ENCODE peak calls at places on chromosomes 3 and 15, in eight cellular contexts. One of them, this sample, is unnamed.

GRCh38 chr15:52653451-52653964 is 25.7 kb downstream of the ATOSA start:
- DNase-seq in mucosa of descending colon: peak; percentile 12
- DNase-seq in Peyer's patch: no peak
- DNase-seq in OCI-LY7: no peak
- DNase-seq in naive thymus-derived CD4-positive, alpha-beta T cell: no peak
- DNase-seq in K562: no peak
- DNase-seq in Panc1: peak; percentile 68
- DNase-seq in MM.1S: no peak
- DNase-seq in this sample: peak; percentile 9

GRCh38 chr3:8709801-8710524 is 23.6 kb upstream of the CAV3 start:
- DNase-seq in mucosa of descending colon: no peak
- DNase-seq in Peyer's patch: no peak
- DNase-seq in OCI-LY7: no peak
- DNase-seq in naive thymus-derived CD4-positive, alpha-beta T cell: no peak
- DNase-seq in K562: no peak
- DNase-seq in Panc1: no peak
- DNase-seq in MM.1S: no peak
- DNase-seq in this sample: peak; percentile 74

GRCh38 chr15:94252906-94253305 is 21.5 kb downstream of the MCTP2 start:
- DNase-seq in mucosa of descending colon: no peak
- DNase-seq in Peyer's patch: no peak
- DNase-seq in OCI-LY7: no peak
- DNase-seq in naive thymus-derived CD4-positive, alpha-beta T cell: no peak
- DNase-seq in K562: no peak
- DNase-seq in Panc1: no peak
- DNase-seq in MM.1S: no peak
- DNase-seq in this sample: no peak

GRCh38 chr15:90413411-90414379 is 25.7 kb downstream of the IQGAP1 start:
- DNase-seq in mucosa of descending colon: no peak
- DNase-seq in Peyer's patch: no peak
- DNase-seq in OCI-LY7: no peak
- DNase-seq in naive thymus-derived CD4-positive, alpha-beta T cell: no peak
- DNase-seq in K562: no peak
- DNase-seq in Panc1: no peak
- DNase-seq in MM.1S: no peak
- DNase-seq in this sample: no peak

GRCh38 chr15:42111924-42112323 is 17.6 kb upstream of the PLA2G4D start:
- DNase-seq in mucosa of descending colon: no peak
- DNase-seq in Peyer's patch: no peak
- DNase-seq in OCI-LY7: no peak
- DNase-seq in naive thymus-derived CD4-positive, alpha-beta T cell: no peak
- DNase-seq in K562: no peak
- DNase-seq in Panc1: no peak
- DNase-seq in MM.1S: peak; percentile 55
- DNase-seq in this sample: no peak

GRCh38 chr3:39780352-39780751 is 29.1 kb upstream of the MYRIP start:
- DNase-seq in mucosa of descending colon: peak; percentile 12
- DNase-seq in Peyer's patch: no peak
- DNase-seq in OCI-LY7: no peak
- DNase-seq in naive thymus-derived CD4-positive, alpha-beta T cell: no peak
- DNase-seq in K562: no peak
- DNase-seq in Panc1: no peak
- DNase-seq in MM.1S: no peak
- DNase-seq in this sample: no peak

GRCh38 chr3:43855674-43856299 is 165.0 kb downstream of the ABHD5 start:
- DNase-seq in mucosa of descending colon: peak; percentile 82
- DNase-seq in Peyer's patch: peak; percentile 31
- DNase-seq in OCI-LY7: peak; percentile 80
- DNase-seq in naive thymus-derived CD4-positive, alpha-beta T cell: peak; percentile 20
- DNase-seq in K562: peak; percentile 30
- DNase-seq in Panc1: no peak
- DNase-seq in MM.1S: peak; percentile 55
- DNase-seq in this sample: peak; percentile 42

GRCh38 chr3:43996379-43997301 is 245.0 kb upstream of the TOPAZ1 start:
- DNase-seq in mucosa of descending colon: no peak
- DNase-seq in Peyer's patch: peak; percentile 22
- DNase-seq in OCI-LY7: peak; percentile 65
- DNase-seq in naive thymus-derived CD4-positive, alpha-beta T cell: peak; percentile 7
- DNase-seq in K562: no peak
- DNase-seq in Panc1: no peak
- DNase-seq in MM.1S: peak; percentile 72
- DNase-seq in this sample: no peak

GRCh38 chr3:162022931-162023330 is 526.3 kb downstream of the OTOL1 start:
- DNase-seq in mucosa of descending colon: no peak
- DNase-seq in Peyer's patch: no peak
- DNase-seq in OCI-LY7: no peak
- DNase-seq in naive thymus-derived CD4-positive, alpha-beta T cell: no peak
- DNase-seq in K562: no peak
- DNase-seq in Panc1: no peak
- DNase-seq in MM.1S: no peak
- DNase-seq in this sample: no peak

GRCh38 chr3:142925140-142925539 is 36.3 kb upstream of the PCOLCE2 start:
- DNase-seq in mucosa of descending colon: no peak
- DNase-seq in Peyer's patch: no peak
- DNase-seq in OCI-LY7: no peak
- DNase-seq in naive thymus-derived CD4-positive, alpha-beta T cell: no peak
- DNase-seq in K562: no peak
- DNase-seq in Panc1: no peak
- DNase-seq in MM.1S: no peak
- DNase-seq in this sample: no peak

GRCh38 chr15:71526061-71526460 is 284.3 kb upstream of the NR2E3 start:
- DNase-seq in mucosa of descending colon: no peak
- DNase-seq in Peyer's patch: no peak
- DNase-seq in OCI-LY7: no peak
- DNase-seq in naive thymus-derived CD4-positive, alpha-beta T cell: no peak
- DNase-seq in K562: no peak
- DNase-seq in Panc1: no peak
- DNase-seq in MM.1S: no peak
- DNase-seq in this sample: no peak

GRCh38 chr3:102229062-102229655 is 205.7 kb upstream of the ZPLD1 start:
- DNase-seq in mucosa of descending colon: peak; percentile 89
- DNase-seq in Peyer's patch: peak; percentile 74
- DNase-seq in OCI-LY7: peak; percentile 85
- DNase-seq in naive thymus-derived CD4-positive, alpha-beta T cell: peak; percentile 80
- DNase-seq in K562: peak; percentile 42
- DNase-seq in Panc1: peak; percentile 86
- DNase-seq in MM.1S: peak; percentile 75
- DNase-seq in this sample: peak; percentile 71

GRCh38 chr3:65439641-65440040 is 599.1 kb downstream of the MAGI1 start:
- DNase-seq in mucosa of descending colon: peak; percentile 65
- DNase-seq in Peyer's patch: no peak
- DNase-seq in OCI-LY7: peak; percentile 25
- DNase-seq in naive thymus-derived CD4-positive, alpha-beta T cell: no peak
- DNase-seq in K562: peak; percentile 36
- DNase-seq in Panc1: no peak
- DNase-seq in MM.1S: peak; percentile 69
- DNase-seq in this sample: peak; percentile 42

GRCh38 chr3:12476238-12476897 is 7.9 kb upstream of the TSEN2 start:
- DNase-seq in mucosa of descending colon: no peak
- DNase-seq in Peyer's patch: no peak
- DNase-seq in OCI-LY7: no peak
- DNase-seq in naive thymus-derived CD4-positive, alpha-beta T cell: no peak
- DNase-seq in K562: no peak
- DNase-seq in Panc1: no peak
- DNase-seq in MM.1S: no peak
- DNase-seq in this sample: no peak

GRCh38 chr3:197023241-197023997 is 6.2 kb downstream of the MELTF start:
- DNase-seq in mucosa of descending colon: no peak
- DNase-seq in Peyer's patch: peak; percentile 62
- DNase-seq in OCI-LY7: peak; percentile 82
- DNase-seq in naive thymus-derived CD4-positive, alpha-beta T cell: no peak
- DNase-seq in K562: no peak
- DNase-seq in Panc1: no peak
- DNase-seq in MM.1S: peak; percentile 46
- DNase-seq in this sample: no peak

GRCh38 chr15:41675337-41675736 is 15.1 kb downstream of the MGA start:
- DNase-seq in mucosa of descending colon: no peak
- DNase-seq in Peyer's patch: no peak
- DNase-seq in OCI-LY7: no peak
- DNase-seq in naive thymus-derived CD4-positive, alpha-beta T cell: no peak
- DNase-seq in K562: no peak
- DNase-seq in Panc1: no peak
- DNase-seq in MM.1S: no peak
- DNase-seq in this sample: no peak

GRCh38 chr3:157868881-157869280 is 237.3 kb downstream of the SHOX2 start:
- DNase-seq in mucosa of descending colon: no peak
- DNase-seq in Peyer's patch: no peak
- DNase-seq in OCI-LY7: no peak
- DNase-seq in naive thymus-derived CD4-positive, alpha-beta T cell: no peak
- DNase-seq in K562: no peak
- DNase-seq in Panc1: no peak
- DNase-seq in MM.1S: no peak
- DNase-seq in this sample: no peak

GRCh38 chr3:51390600-51391074 is 448 bp upstream of the RBM15B start:
- DNase-seq in mucosa of descending colon: no peak
- DNase-seq in Peyer's patch: no peak
- DNase-seq in OCI-LY7: no peak
- DNase-seq in naive thymus-derived CD4-positive, alpha-beta T cell: no peak
- DNase-seq in K562: no peak
- DNase-seq in Panc1: no peak
- DNase-seq in MM.1S: no peak
- DNase-seq in this sample: no peak
- H3K36me3 ChIP-seq in mucosa of descending colon: no peaks in the 10 kb centered on the region
- H3K36me3 ChIP-seq in Peyer's patch: no peaks in the 10 kb centered on the region
- H3K36me3 ChIP-seq in OCI-LY7: peaks cover 85% of the 10 kb centered on the region
- H3K36me3 ChIP-seq in naive thymus-derived CD4-positive, alpha-beta T cell: peaks cover 7% of the 10 kb centered on the region
- H3K36me3 ChIP-seq in K562: peaks cover 73% of the 10 kb centered on the region
- H3K36me3 ChIP-seq in Panc1: peaks cover 14% of the 10 kb centered on the region
- H3K36me3 ChIP-seq in MM.1S: peaks cover 9% of the 10 kb centered on the region
- H3K36me3 ChIP-seq in this sample: no peaks in the 10 kb centered on the region

DNA sequence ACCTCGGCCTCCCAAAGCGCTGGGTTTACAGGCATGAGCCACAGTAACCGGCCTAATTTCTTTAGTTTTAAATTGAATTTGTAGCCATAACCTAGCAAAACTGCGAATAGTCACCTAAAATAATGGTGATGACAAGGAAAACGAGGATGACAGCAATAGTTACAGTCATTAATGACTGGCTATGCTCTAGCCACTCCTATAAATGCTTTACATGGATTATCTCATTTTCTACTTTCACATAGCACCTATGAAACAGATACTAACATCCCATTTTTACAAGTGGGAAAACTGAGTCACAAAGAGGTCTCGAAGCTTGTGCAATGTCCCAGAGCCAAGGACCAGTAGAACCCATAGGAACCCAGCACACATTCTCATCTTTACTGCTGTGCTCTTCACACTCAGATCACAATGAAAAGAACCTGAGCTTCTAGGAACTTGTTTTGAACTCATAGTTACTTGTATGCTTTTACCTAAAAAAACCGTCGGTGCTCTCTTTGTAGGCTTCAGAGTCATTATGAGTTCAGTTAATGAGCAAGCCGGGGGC is 39.4 kb downstream of the FBXL22 start:
- DNase-seq in mucosa of descending colon: no peak
- DNase-seq in Peyer's patch: no peak
- DNase-seq in OCI-LY7: no peak
- DNase-seq in naive thymus-derived CD4-positive, alpha-beta T cell: no peak
- DNase-seq in K562: no peak
- DNase-seq in Panc1: no peak
- DNase-seq in MM.1S: no peak
- DNase-seq in this sample: no peak
- H3K36me3 ChIP-seq in mucosa of descending colon: no peaks in the 10 kb centered on the region
- H3K36me3 ChIP-seq in Peyer's patch: no peaks in the 10 kb centered on the region
- H3K36me3 ChIP-seq in OCI-LY7: peaks cover 83% of the 10 kb centered on the region
- H3K36me3 ChIP-seq in naive thymus-derived CD4-positive, alpha-beta T cell: peaks cover 41% of the 10 kb centered on the region
- H3K36me3 ChIP-seq in K562: peaks cover 94% of the 10 kb centered on the region
- H3K36me3 ChIP-seq in Panc1: peaks cover 2% of the 10 kb centered on the region
- H3K36me3 ChIP-seq in MM.1S: peaks cover 5% of the 10 kb centered on the region
- H3K36me3 ChIP-seq in this sample: no peaks in the 10 kb centered on the region

DNA sequence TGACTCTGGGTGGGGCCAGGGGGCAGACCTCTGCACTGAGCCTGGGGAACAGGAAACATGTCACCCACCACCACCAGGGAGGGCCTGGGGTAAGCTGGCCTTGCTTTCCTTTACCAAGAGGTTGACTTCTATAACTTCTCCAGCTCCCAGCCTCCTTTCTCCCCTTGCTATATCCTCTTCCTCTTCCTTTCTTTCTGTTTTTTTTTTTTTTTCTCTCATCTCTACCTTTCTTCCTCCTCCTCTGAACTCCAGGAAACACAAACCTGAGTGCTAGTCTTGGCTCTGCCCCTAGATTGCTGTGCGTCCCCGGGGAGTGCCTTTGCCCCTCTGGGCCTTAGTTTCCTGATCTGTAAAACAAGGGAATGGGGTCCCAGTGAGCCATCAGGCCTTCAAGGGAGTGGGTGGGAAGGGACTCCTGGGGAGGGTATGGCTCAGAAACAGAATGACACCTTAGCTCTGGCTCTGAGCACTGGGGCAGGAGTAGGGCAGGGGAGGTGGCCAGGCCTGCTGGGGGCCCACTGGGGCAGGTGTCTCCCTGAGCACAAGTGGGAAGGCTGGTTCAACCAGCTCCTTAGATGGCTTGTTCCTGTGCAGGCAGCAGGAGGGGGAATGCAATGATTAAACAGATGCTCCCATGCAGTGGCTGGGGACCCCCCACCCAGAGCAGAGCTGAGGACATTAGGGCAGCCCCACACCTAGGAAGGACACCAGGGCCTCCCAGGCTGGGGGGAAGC is 4.3 kb downstream of the SNX33 start:
- DNase-seq in mucosa of descending colon: no peak
- DNase-seq in Peyer's patch: no peak
- DNase-seq in OCI-LY7: no peak
- DNase-seq in naive thymus-derived CD4-positive, alpha-beta T cell: no peak
- DNase-seq in K562: no peak
- DNase-seq in Panc1: no peak
- DNase-seq in MM.1S: no peak
- DNase-seq in this sample: no peak
- H3K36me3 ChIP-seq in mucosa of descending colon: no peaks in the 10 kb centered on the region
- H3K36me3 ChIP-seq in Peyer's patch: no peaks in the 10 kb centered on the region
- H3K36me3 ChIP-seq in OCI-LY7: no peaks in the 10 kb centered on the region
- H3K36me3 ChIP-seq in naive thymus-derived CD4-positive, alpha-beta T cell: no peaks in the 10 kb centered on the region
- H3K36me3 ChIP-seq in K562: peaks cover 25% of the 10 kb centered on the region
- H3K36me3 ChIP-seq in Panc1: no peaks in the 10 kb centered on the region
- H3K36me3 ChIP-seq in MM.1S: no peaks in the 10 kb centered on the region
- H3K36me3 ChIP-seq in this sample: no peaks in the 10 kb centered on the region

GRCh38 chr3:48416091-48416505 is 13.8 kb downstream of the PLXNB1 start:
- DNase-seq in mucosa of descending colon: no peak
- DNase-seq in Peyer's patch: no peak
- DNase-seq in OCI-LY7: no peak
- DNase-seq in naive thymus-derived CD4-positive, alpha-beta T cell: no peak
- DNase-seq in K562: no peak
- DNase-seq in Panc1: no peak
- DNase-seq in MM.1S: no peak
- DNase-seq in this sample: no peak

GRCh38 chr3:48414376-48415250 is 15.3 kb downstream of the PLXNB1 start:
- DNase-seq in mucosa of descending colon: no peak
- DNase-seq in Peyer's patch: no peak
- DNase-seq in OCI-LY7: no peak
- DNase-seq in naive thymus-derived CD4-positive, alpha-beta T cell: no peak
- DNase-seq in K562: no peak
- DNase-seq in Panc1: no peak
- DNase-seq in MM.1S: no peak
- DNase-seq in this sample: no peak

GRCh38 chr3:48413611-48414010 is 16.3 kb downstream of the PLXNB1 start:
- DNase-seq in mucosa of descending colon: no peak
- DNase-seq in Peyer's patch: no peak
- DNase-seq in OCI-LY7: no peak
- DNase-seq in naive thymus-derived CD4-positive, alpha-beta T cell: no peak
- DNase-seq in K562: no peak
- DNase-seq in Panc1: no peak
- DNase-seq in MM.1S: no peak
- DNase-seq in this sample: no peak

GRCh38 chr3:48416546-48416945 is 13.3 kb downstream of the PLXNB1 start:
- DNase-seq in mucosa of descending colon: no peak
- DNase-seq in Peyer's patch: no peak
- DNase-seq in OCI-LY7: no peak
- DNase-seq in naive thymus-derived CD4-positive, alpha-beta T cell: no peak
- DNase-seq in K562: no peak
- DNase-seq in Panc1: no peak
- DNase-seq in MM.1S: no peak
- DNase-seq in this sample: no peak

GRCh38 chr3:48415251-48415953 is 14.5 kb downstream of the PLXNB1 start:
- DNase-seq in mucosa of descending colon: no peak
- DNase-seq in Peyer's patch: no peak
- DNase-seq in OCI-LY7: no peak
- DNase-seq in naive thymus-derived CD4-positive, alpha-beta T cell: no peak
- DNase-seq in K562: no peak
- DNase-seq in Panc1: no peak
- DNase-seq in MM.1S: no peak
- DNase-seq in this sample: no peak
- H3K36me3 ChIP-seq in mucosa of descending colon: no peaks in the 10 kb centered on the region
- H3K36me3 ChIP-seq in Peyer's patch: no peaks in the 10 kb centered on the region
- H3K36me3 ChIP-seq in OCI-LY7: no peaks in the 10 kb centered on the region
- H3K36me3 ChIP-seq in naive thymus-derived CD4-positive, alpha-beta T cell: no peaks in the 10 kb centered on the region
- H3K36me3 ChIP-seq in K562: no peaks in the 10 kb centered on the region
- H3K36me3 ChIP-seq in Panc1: no peaks in the 10 kb centered on the region
- H3K36me3 ChIP-seq in MM.1S: no peaks in the 10 kb centered on the region
- H3K36me3 ChIP-seq in this sample: peaks cover 28% of the 10 kb centered on the region

This sample was measured in prostate gland.